ENCODE peak calls at places on chromosomes 2 and 18, in four cellular contexts. R is H1, I is H9, C is mesendoderm. E is an unnamed sample.

GRCh38 chr2:189261431-189261841 is 81.9 kb upstream of the COL5A2 start:
- DNase-seq in C (peak; percentile 65), I (no peak), R (no peak), E (no peak)

GRCh38 chr18:44096016-44096415 is 584.7 kb upstream of the SETBP1 start:
- DNase-seq in I (no peak), R (no peak), C (no peak), E (no peak)

GRCh38 chr18:47779381-47779780 is 151.1 kb downstream of the SMAD2 start:
- DNase-seq in C (peak; percentile 27), I (no peak), R (no peak), E (no peak)

GRCh38 chr2:182049330-182049729 is 63.7 kb downstream of the PPP1R1C start:
- DNase-seq in R (no peak), C (no peak), I (no peak), E (no peak)

GRCh38 chr2:15727396-15728246 is 136.0 kb downstream of the DDX1 start:
- DNase-seq in R (no peak), C (no peak), I (no peak), E (no peak)

GRCh38 chr2:198852248-198852647 is 605.5 kb downstream of the SATB2 start:
- DNase-seq in C (no peak), I (no peak), R (no peak), E (no peak)

GRCh38 chr2:133561045-133561852 is 7.0 kb downstream of the NCKAP5 start:
- DNase-seq in I (no peak), C (peak; percentile 54), R (no peak), E (peak; percentile 53)

GRCh38 chr2:128834853-128835252 is 516.2 kb upstream of the HS6ST1 start:
- DNase-seq in C (no peak), I (no peak), R (no peak), E (no peak)

GRCh38 chr2:166180951-166181812 is 53.4 kb upstream of the SCN1A start:
- DNase-seq in C (peak; percentile 57), I (peak; percentile 72), R (peak; percentile 81), E (peak; percentile 43)

GRCh38 chr2:188203756-188204155 is 87.9 kb upstream of the GULP1 start:
- DNase-seq in R (no peak), C (no peak), I (no peak), E (no peak)

GRCh38 chr2:55133467-55134315 is 83.4 kb upstream of the RTN4 start:
- DNase-seq in R (no peak), C (peak; percentile 95), I (peak; percentile 86), E (peak; percentile 100)

GRCh38 chr2:175811966-175812365 is 190.1 kb downstream of the LNPK start:
- DNase-seq in R (no peak), I (no peak), C (no peak), E (no peak)

GRCh38 chr2:176421291-176422050 is 152.2 kb downstream of the MTX2 start:
- DNase-seq in C (no peak), R (no peak), I (no peak), E (peak; percentile 27)

GRCh38 chr2:138777996-138778395 is 2.2 kb downstream of the NXPH2 start:
- DNase-seq in R (no peak), I (peak; percentile 71), C (peak; percentile 97), E (peak; percentile 15)

GRCh38 chr2:221518201-221518936 is 53.7 kb downstream of the EPHA4 start:
- DNase-seq in C (peak; percentile 48), I (no peak), R (no peak), E (peak; percentile 92)

GRCh38 chr2:233469261-233470006 is 97.1 kb downstream of the USP40 start:
- DNase-seq in I (no peak), R (no peak), C (no peak), E (no peak)

GRCh38 chr2:173326806-173327205 is 27.9 kb upstream of the CDCA7 start:
- DNase-seq in R (no peak), C (no peak), I (no peak), E (peak; percentile 57)

GRCh38 chr2:191995285-191995684 is 148.4 kb upstream of the CAVIN2 start:
- DNase-seq in I (no peak), R (no peak), C (no peak), E (no peak)

DNA sequence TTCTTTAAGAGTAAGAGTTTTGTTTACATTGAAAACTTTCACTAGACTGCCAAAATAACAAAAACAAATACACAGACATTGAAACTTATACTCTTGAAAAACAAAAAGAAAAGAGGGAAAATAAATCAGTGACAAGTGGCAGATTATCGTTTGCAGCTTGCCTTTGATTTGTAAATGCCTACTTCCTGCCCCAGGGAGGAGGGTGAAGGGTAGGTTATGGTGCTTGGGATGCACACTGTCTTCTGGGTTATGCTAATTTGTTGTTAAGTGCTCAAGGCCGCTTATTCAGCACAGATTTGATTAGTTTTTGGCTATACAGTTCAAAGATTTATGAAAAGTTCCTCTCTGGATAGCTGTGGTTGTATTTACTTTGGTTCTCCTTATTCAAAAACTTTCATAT is 198.7 kb downstream of the TGIF1 start:
- DNase-seq in C (no peak), I (no peak), R (no peak), E (no peak)
- H3K4ac ChIP-seq in C (no peak overlapping the region), I (no peak overlapping the region), R (no peak overlapping the region), E (no peak overlapping the region)

GRCh38 chr2:9984861-9985480 is 33.5 kb downstream of the GRHL1 start:
- DNase-seq in R (no peak), C (no peak), I (no peak), E (peak; percentile 58)

GRCh38 chr2:9983413-9984216 is 32.1 kb downstream of the GRHL1 start:
- DNase-seq in C (no peak), R (no peak), I (no peak), E (no peak)

GRCh38 chr2:9982891-9983290 is 31.4 kb downstream of the GRHL1 start:
- DNase-seq in C (no peak), R (no peak), I (no peak), E (no peak)

GRCh38 chr2:9985531-9985930 is 34.0 kb downstream of the GRHL1 start:
- DNase-seq in I (no peak), R (no peak), C (no peak), E (no peak)

GRCh38 chr2:9984217-9984739 is 32.8 kb downstream of the GRHL1 start:
- DNase-seq in I (no peak), R (no peak), C (peak; percentile 58), E (peak; percentile 64)
- H3K4ac ChIP-seq in I (no peak overlapping the region), R (no peak overlapping the region), C (no peak overlapping the region), E (no peak overlapping the region)

GRCh38 chr18:70041459-70042020 is 93.9 kb upstream of the CD226 start:
- DNase-seq in I (no peak), R (no peak), C (no peak), E (no peak)

GRCh38 chr18:70047931-70048603 is 100.4 kb upstream of the CD226 start:
- DNase-seq in R (no peak), C (no peak), I (no peak), E (peak; percentile 5)

GRCh38 chr18:70046796-70047195 is 99.1 kb upstream of the CD226 start:
- DNase-seq in I (no peak), C (peak; percentile 19), R (no peak), E (no peak)

GRCh38 chr18:70044626-70045025 is 97.0 kb upstream of the CD226 start:
- DNase-seq in C (no peak), R (no peak), I (no peak), E (peak; percentile 92)

DNA sequence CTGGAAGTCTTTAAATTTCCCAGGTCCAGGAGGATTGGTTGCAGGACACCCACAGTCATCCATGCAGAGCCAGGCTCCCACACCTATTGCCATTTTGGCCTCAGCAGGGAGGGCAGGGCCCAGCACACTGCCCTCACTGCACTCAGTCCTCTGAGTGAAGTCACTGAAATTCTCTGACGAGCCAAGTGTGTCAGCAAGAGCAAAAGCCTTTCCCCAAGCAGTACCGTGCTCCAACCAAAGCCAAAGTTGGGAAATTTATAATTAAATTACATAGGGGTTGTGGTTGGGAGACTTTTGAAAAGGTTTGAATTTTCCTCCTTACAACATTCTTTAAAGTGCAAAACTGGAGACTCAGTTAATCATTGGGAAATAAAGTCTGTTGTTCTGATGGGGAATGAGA is 98.5 kb upstream of the CD226 start:
- DNase-seq in C (no peak), I (no peak), R (no peak), E (no peak)
- H3K4ac ChIP-seq in C (peak overlapping the region; percentile 2), I (no peak overlapping the region), R (no peak overlapping the region), E (no peak overlapping the region)

GRCh38 chr2:170247333-170247732 is 69.4 kb downstream of the MYO3B start:
- DNase-seq in I (no peak), R (no peak), C (no peak), E (no peak)
- H3K4ac ChIP-seq in I (no peak overlapping the region), R (no peak overlapping the region), C (no peak overlapping the region), E (no peak overlapping the region)

DNA sequence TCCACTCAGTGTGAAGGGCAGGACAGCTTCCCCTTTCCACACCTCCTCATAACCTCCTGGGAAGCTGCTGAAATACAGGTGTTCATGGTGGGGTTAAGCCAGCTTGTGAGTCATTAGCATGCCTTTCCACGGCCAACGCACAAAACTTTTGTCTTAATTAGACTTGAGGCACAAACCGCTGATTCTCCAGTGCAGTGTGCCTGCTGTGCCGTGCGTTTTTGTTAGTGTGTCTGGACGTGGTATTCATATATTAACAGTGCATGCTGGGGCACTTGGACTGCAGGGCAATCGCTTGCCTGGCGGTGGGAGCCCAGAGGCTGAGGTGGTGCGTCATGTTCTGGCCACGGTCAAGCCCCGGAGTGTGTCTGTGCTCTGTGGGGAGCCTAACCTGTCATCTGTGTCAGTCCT is 156.2 kb downstream of the SH3RF3 start:
- DNase-seq in I (no peak), R (no peak), C (no peak), E (no peak)
- H3K4ac ChIP-seq in I (no peak overlapping the region), R (no peak overlapping the region), C (no peak overlapping the region), E (no peak overlapping the region)